ENCODE peak calls at places on chromosomes 4 and X, in nine cellular contexts. L, P, W, G, A, D, B, N and J are unnamed samples.

GRCh38 chr4:38383646-38384121 is 280.3 kb upstream of the KLF3 start:
- DNase-seq in L (no peak), N (no peak), D (no peak), A (no peak), G (no peak), W (no peak), B (no peak), P (no peak), J (no peak)

GRCh38 chr4:55707507-55707906 is 71.4 kb upstream of the NMU start:
- DNase-seq in D (no peak), B (no peak), G (no peak), L (no peak), P (no peak), N (no peak), W (no peak), A (no peak), J (no peak)

GRCh38 chrX:108439434-108439883 is at the start of gene COL4A5:
- DNase-seq in N (peak), G (no peak), P (peak), L (peak), B (peak), W (no peak), A (peak), D (no peak), J (peak)

GRCh38 chr4:2928242-2929155 is 34.7 kb downstream of the NOP14 start:
- DNase-seq in N (peak), D (no peak), P (no peak), A (no peak), W (peak), L (no peak), B (no peak), G (no peak), J (no peak)

GRCh38 chr4:167218022-167218608 is 16.2 kb downstream of the SPOCK3 start:
- DNase-seq in D (no peak), G (no peak), N (no peak), P (no peak), L (peak), A (no peak), W (no peak), B (no peak), J (no peak)

GRCh38 chr4:133151681-133152329 is 2.7 kb downstream of the PCDH10 start:
- DNase-seq in N (peak), L (peak), D (no peak), A (no peak), B (peak), P (no peak), W (no peak), G (no peak), J (no peak)

GRCh38 chr4:62399242-62399641 is 1199.1 kb downstream of the ADGRL3 start:
- DNase-seq in N (no peak), G (no peak), P (no peak), D (no peak), L (no peak), B (no peak), W (no peak), A (no peak), J (peak)

GRCh38 chr4:61406677-61407076 is 206.6 kb downstream of the ADGRL3 start:
- DNase-seq in B (no peak), D (no peak), W (no peak), G (no peak), L (no peak), N (no peak), A (no peak), P (no peak), J (no peak)

GRCh38 chrX:47502591-47503222 is 19.7 kb upstream of the ZNF41 start:
- DNase-seq in B (no peak), W (no peak), G (no peak), A (no peak), D (no peak), N (no peak), P (no peak), L (no peak), J (no peak)

GRCh38 chrX:46979340-46979739 is 67.1 kb downstream of the JADE3 start:
- DNase-seq in L (peak), P (no peak), W (no peak), A (no peak), D (no peak), B (peak), G (no peak), N (no peak), J (no peak)

GRCh38 chr4:5569451-5569850 is 138.9 kb downstream of the EVC2 start:
- DNase-seq in N (no peak), L (no peak), B (no peak), P (no peak), G (no peak), W (no peak), A (no peak), D (no peak), J (no peak)

GRCh38 chrX:39336709-39337294 is 535.5 kb downstream of the MID1IP1 start:
- DNase-seq in P (peak), L (no peak), G (no peak), N (peak), B (peak), D (no peak), A (no peak), W (no peak), J (peak)

GRCh38 chrX:39550795-39551361 is 546.9 kb downstream of the BCOR start:
- DNase-seq in W (no peak), P (no peak), B (no peak), A (no peak), G (no peak), D (no peak), L (no peak), N (no peak), J (no peak)

GRCh38 chrX:17719651-17720050 is 17.6 kb upstream of the SCML1 start:
- DNase-seq in A (no peak), D (no peak), W (no peak), B (no peak), L (no peak), G (no peak), P (no peak), N (no peak), J (no peak)

GRCh38 chr4:10080874-10081606 is 35.6 kb downstream of the WDR1 start:
- DNase-seq in N (peak), D (no peak), B (no peak), W (no peak), A (no peak), L (no peak), G (no peak), P (no peak), J (no peak)

GRCh38 chrX:106692425-106693075 is 34.0 kb upstream of the RNF128 start:
- DNase-seq in P (no peak), L (no peak), B (no peak), G (no peak), A (no peak), N (no peak), W (no peak), D (no peak), J (no peak)

GRCh38 chr4:157012296-157012695 is 40.7 kb upstream of the PDGFC start:
- DNase-seq in N (no peak), B (no peak), A (no peak), L (no peak), W (no peak), G (no peak), P (no peak), D (no peak), J (no peak)

GRCh38 chrX:115018040-115018647 is 728 bp upstream of the IL13RA2 start:
- DNase-seq in A (no peak), N (no peak), L (no peak), P (no peak), D (no peak), W (no peak), B (no peak), G (no peak), J (peak)

GRCh38 chr4:67558493-67558892 is at the start of gene STAP1:
- DNase-seq in D (no peak), N (no peak), W (no peak), L (no peak), G (no peak), P (no peak), A (peak), B (no peak), J (peak)

GRCh38 chrX:150438165-150438564 is 75.0 kb downstream of the MAMLD1 start:
- DNase-seq in N (no peak), P (no peak), A (no peak), W (no peak), D (no peak), G (no peak), L (no peak), B (no peak), J (no peak)

GRCh38 chr4:103264905-103265304 is 66.8 kb upstream of the CENPE start:
- DNase-seq in N (no peak), G (no peak), P (no peak), A (no peak), W (no peak), B (no peak), D (no peak), L (no peak), J (no peak)

GRCh38 chrX:10859353-10859752 is 239.0 kb upstream of the MID1 start:
- DNase-seq in P (no peak), G (no peak), A (no peak), W (no peak), N (no peak), B (no peak), L (no peak), D (no peak), J (peak)

GRCh38 chr4:125789018-125789417 is 474.3 kb downstream of the FAT4 start:
- DNase-seq in L (no peak), B (peak), D (no peak), N (no peak), P (no peak), G (no peak), W (no peak), A (no peak), J (no peak)

GRCh38 chrX:140733766-140734342 is 24.3 kb downstream of the LINC00632 start:
- DNase-seq in A (no peak), W (no peak), N (no peak), G (peak), B (peak), L (peak), P (no peak), D (no peak), J (peak)

GRCh38 chr4:88818650-88819470 is 121.2 kb upstream of the NAP1L5 start:
- DNase-seq in W (peak), A (no peak), L (peak), N (peak), D (peak), G (peak), B (peak), P (peak), J (peak)

GRCh38 chrX:108735087-108735679 is 1.2 kb downstream of the IRS4 start:
- DNase-seq in P (no peak), B (no peak), N (peak), D (no peak), A (no peak), G (no peak), W (no peak), L (peak), J (peak)

GRCh38 chr4:21697583-21697982 is 251.0 kb downstream of the KCNIP4 start:
- DNase-seq in L (peak), W (no peak), P (no peak), B (peak), D (no peak), A (no peak), N (peak), G (peak), J (peak)

GRCh38 chr4:177726111-177726510 is 283.9 kb upstream of the AGA start:
- DNase-seq in W (no peak), A (no peak), N (no peak), B (peak), G (no peak), D (no peak), P (no peak), L (no peak), J (no peak)

GRCh38 chr4:87179751-87180150 is 40.7 kb downstream of the KLHL8 start:
- DNase-seq in A (no peak), P (no peak), D (no peak), N (no peak), G (no peak), B (peak), W (no peak), L (no peak), J (no peak)

GRCh38 chrX:120781416-120781815 is 94.2 kb downstream of the CT47B1 start:
- DNase-seq in A (no peak), B (peak), W (no peak), P (no peak), D (no peak), L (no peak), G (no peak), N (no peak), J (no peak)

GRCh38 chrX:41491267-41492004 is 44.3 kb downstream of the NYX start:
- DNase-seq in A (no peak), D (no peak), L (peak), N (no peak), G (no peak), B (peak), P (no peak), W (no peak), J (no peak)

GRCh38 chrX:22365460-22365859 is 92.7 kb downstream of the CBLL2 start:
- DNase-seq in W (no peak), G (no peak), B (peak), P (no peak), N (no peak), L (peak), A (no peak), D (no peak), J (no peak)

DNA sequence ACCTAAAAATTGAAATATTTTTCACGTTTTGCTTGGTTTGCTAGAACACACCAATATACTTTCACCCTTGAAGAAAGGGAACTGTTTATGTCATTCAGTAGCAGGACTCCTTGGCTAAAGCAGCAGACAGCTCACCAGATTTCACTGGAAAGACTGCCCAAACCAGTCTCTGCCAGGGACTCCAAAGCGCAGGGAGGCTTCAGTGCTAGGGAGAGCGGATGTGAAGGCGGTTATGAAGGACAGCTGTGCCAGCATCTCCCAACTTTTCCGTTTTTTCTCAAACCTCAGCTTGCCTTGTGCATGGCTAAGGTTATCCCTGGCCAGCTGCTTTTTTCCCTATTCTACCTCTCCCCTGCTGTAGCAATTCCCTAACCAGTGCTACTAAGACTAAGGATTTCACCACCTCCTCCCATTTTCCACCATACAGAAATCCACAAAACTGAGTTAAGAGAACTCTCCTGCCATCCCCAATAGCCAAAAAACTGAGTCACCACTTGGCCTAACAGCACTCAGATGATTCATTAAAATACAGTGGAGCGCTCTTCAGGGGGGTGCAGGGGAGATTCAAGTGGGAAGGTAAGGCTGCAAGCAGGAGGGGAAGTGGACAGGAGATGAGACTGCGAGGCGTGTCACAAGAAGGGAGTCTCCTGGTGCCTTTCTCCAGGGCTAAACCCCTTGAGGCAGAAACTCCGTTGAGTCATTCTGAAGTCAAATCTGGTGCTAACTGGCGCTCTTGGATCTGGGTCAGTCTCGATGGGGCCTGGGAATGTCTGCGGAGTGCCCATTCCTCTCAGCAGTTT is 90.7 kb downstream of the PALLD start:
- DNase-seq in L (peak), G (no peak), D (no peak), B (peak), W (no peak), A (no peak), P (peak), N (no peak), J (no peak)
- H3K4me3 ChIP-seq in L (peak), G (no peak), D (no peak), B (no peak), W (no peak), A (no peak), P (no peak), N (no peak), J (no peak)

GRCh38 chr4:82431026-82431745 is 796 bp downstream of the ENOPH1 start:
- DNase-seq in A (peak), W (peak), G (peak), P (no peak), D (peak), B (no peak), L (peak), N (peak), J (peak)

GRCh38 chr4:82428969-82429727 is 1.1 kb downstream of the HNRNPDL start:
- DNase-seq in L (peak), N (peak), A (peak), P (peak), G (peak), W (peak), D (peak), B (peak), J (peak)

GRCh38 chr4:82431831-82432230 is 1.4 kb downstream of the ENOPH1 start:
- DNase-seq in W (no peak), L (no peak), D (no peak), G (no peak), N (no peak), B (no peak), P (no peak), A (no peak), J (no peak)

GRCh38 chr4:82429728-82430192 is 502 bp downstream of the HNRNPDL start:
- DNase-seq in D (peak), W (no peak), G (peak), L (peak), P (no peak), B (no peak), A (no peak), N (no peak), J (no peak)

GRCh38 chr4:82430193-82431025 is at the start of the genes ENOPH1 and HNRNPDL:
- DNase-seq in D (peak), G (peak), W (peak), A (peak), L (peak), N (peak), B (peak), P (peak), J (peak)
- TF ChIP-seq CTCF in D (no peak), G (peak), W (no peak), A (peak), L (no peak), N (no peak), B (no peak), P (no peak), J (no peak)

GRCh38 chr4:101101072-101101471 is 246.3 kb downstream of the PPP3CA start:
- DNase-seq in D (no peak), W (no peak), L (no peak), A (no peak), N (no peak), P (no peak), B (no peak), G (no peak), J (no peak)

GRCh38 chr4:101099001-101099400 is 248.3 kb downstream of the PPP3CA start:
- DNase-seq in N (no peak), G (no peak), B (no peak), D (no peak), P (no peak), W (no peak), L (no peak), A (no peak), J (no peak)

GRCh38 chr4:101103381-101104142 is 243.8 kb downstream of the PPP3CA start:
- DNase-seq in N (no peak), L (no peak), A (peak), W (no peak), G (no peak), B (peak), D (no peak), P (no peak), J (peak)

GRCh38 chr4:101102114-101102752 is 245.1 kb downstream of the PPP3CA start:
- DNase-seq in D (no peak), W (no peak), A (no peak), L (no peak), G (no peak), P (peak), N (peak), B (peak), J (no peak)

DNA sequence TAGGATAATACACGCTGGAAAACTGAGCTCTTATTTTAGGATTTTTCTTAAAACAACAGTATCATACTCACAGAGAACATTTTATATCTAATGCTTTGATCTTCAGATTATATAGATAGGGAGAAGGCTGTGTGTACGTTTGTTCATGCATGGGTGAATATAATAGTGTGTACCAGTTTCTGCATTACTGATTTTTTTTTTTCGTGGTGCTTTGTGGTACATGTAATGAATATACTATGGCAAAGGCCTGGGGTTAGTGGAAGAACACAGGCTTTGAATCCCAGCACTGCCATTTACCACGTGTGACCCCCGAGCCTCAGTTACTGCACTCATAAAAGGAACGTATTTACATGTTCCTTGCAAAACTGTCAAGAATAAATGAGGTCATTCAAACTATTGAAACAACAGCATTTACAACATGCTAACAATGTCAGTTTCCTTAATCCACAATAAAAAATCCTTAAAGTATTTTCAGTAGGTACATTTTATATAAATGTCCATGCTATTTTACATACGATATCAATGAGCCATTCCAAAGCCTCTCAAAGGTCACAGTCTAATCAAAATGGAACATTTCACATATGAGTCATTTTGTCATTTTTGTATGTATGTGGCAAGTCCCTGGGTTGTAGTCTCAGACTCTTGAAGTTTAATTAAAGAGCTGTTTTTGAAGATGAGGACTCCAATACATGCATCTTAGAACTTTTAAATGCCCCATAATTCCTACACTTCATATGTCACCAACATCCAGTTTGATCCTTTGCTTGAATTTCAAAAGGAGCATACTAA is 242.9 kb downstream of the PPP3CA start:
- DNase-seq in D (no peak), G (no peak), A (no peak), P (no peak), B (no peak), W (no peak), N (no peak), L (no peak), J (peak)
- H3K4me3 ChIP-seq in D (no peak), G (no peak), A (no peak), P (no peak), B (no peak), W (no peak), N (no peak), L (no peak), J (no peak)

GRCh38 chr4:189198624-189199023 is 742.0 kb upstream of the FRG1 start:
- DNase-seq in N (no peak), G (no peak), A (no peak), B (no peak), L (no peak), D (no peak), P (no peak), W (no peak), J (no peak)

GRCh38 chr4:189204616-189205015 is 736.1 kb upstream of the FRG1 start:
- DNase-seq in G (no peak), W (no peak), P (no peak), L (no peak), D (no peak), A (no peak), B (no peak), N (no peak), J (no peak)

GRCh38 chr4:189200346-189200745 is 740.3 kb upstream of the FRG1 start:
- DNase-seq in B (no peak), D (no peak), W (no peak), N (no peak), P (no peak), L (no peak), A (no peak), G (no peak), J (no peak)

GRCh38 chr4:189202869-189203271 is 737.8 kb upstream of the FRG1 start:
- DNase-seq in G (no peak), W (no peak), N (no peak), B (peak), D (no peak), P (no peak), A (no peak), L (peak), J (no peak)

DNA sequence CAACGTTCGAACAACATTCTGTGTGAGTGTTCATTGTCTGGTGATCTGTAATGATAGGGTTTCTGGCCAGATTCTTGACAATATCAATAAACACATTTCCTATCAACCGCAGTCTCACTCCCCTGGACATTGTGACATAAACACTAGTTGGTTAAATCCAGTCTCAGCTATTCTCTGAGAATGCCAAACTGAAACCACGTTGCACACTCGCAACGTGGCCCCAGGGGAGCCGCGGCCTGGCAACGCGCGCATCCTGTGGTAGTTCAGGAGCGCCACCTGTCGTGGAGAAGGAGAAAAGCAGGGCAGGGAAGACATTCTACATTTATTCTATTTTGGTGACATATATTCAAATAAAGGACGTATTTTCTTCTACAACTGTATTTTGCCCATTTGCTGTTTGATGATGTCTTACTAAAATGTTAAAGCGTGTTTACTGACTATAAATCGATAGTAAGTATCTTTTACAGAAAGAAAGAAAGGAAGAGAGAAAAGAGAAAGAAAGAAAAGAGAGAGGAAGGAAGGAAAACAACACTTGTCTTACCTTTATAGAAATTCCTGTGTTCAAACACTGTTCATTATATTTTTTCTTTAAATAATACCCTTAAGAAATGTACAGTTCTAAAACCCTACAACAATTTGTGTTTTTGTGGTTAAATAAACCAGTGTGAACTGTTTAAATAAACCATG is 738.3 kb upstream of the FRG1 start:
- DNase-seq in N (peak), A (peak), G (no peak), D (no peak), B (peak), L (peak), P (peak), W (peak), J (peak)
- TF ChIP-seq CTCF in N (peak), A (peak), G (peak), D (no peak), B (peak), L (peak), P (peak), W (peak), J (no peak)